ENCODE peak calls at places on chromosomes 6 and 20, in nine cellular contexts. K is HFFc6, P is cardiac fibroblast, T is OCI-LY7, C is GM23338, S is Peyer's patch, G is fibroblast of the aortic adventitia, A is ovary, I is epithelial cell of proximal tubule. E is an unnamed sample.

GRCh38 chr20:53343433-53343832 is 250.2 kb downstream of the ZNF217 start:
- DNase-seq in K (no peak), P (no peak), T (no peak), C (no peak), S (no peak), G (no peak), A (no peak), I (no peak), E (no peak)

GRCh38 chr20:18705490-18705889 is 108.1 kb upstream of the SCP2D1 start:
- DNase-seq in K (peak; percentile 92), P (peak; percentile 92), T (no peak), C (no peak), S (no peak), G (peak; percentile 62), A (no peak), I (peak; percentile 74), E (peak; percentile 10)

GRCh38 chr6:118680452-118681095 is 29.2 kb upstream of the CEP85L start:
- DNase-seq in K (no peak), P (no peak), T (no peak), C (no peak), S (no peak), G (no peak), A (no peak), I (no peak), E (no peak)

GRCh38 chr20:3711418-3712043 is 869 bp downstream of the SIGLEC1 start:
- DNase-seq in K (no peak), P (no peak), T (no peak), C (no peak), S (no peak), G (no peak), A (no peak), I (no peak), E (no peak)

GRCh38 chr6:66896415-66896814 is 1189.4 kb upstream of the EYS start:
- DNase-seq in K (no peak), P (peak; percentile 65), T (no peak), C (no peak), S (no peak), G (no peak), A (no peak), I (peak; percentile 12), E (peak; percentile 9)

GRCh38 chr6:121435444-121436069 is at the start of gene GJA1:
- DNase-seq in K (peak; percentile 74), P (peak; percentile 92), T (no peak), C (peak; percentile 92), S (no peak), G (peak; percentile 93), A (peak; percentile 62), I (no peak), E (peak; percentile 56)

GRCh38 chr6:44480097-44480539 is 92.6 kb downstream of the CDC5L start:
- DNase-seq in K (no peak), P (no peak), T (no peak), C (no peak), S (no peak), G (no peak), A (no peak), I (no peak), E (no peak)

GRCh38 chr6:12898603-12899002 is 182.0 kb downstream of the PHACTR1 start:
- DNase-seq in K (no peak), P (no peak), T (no peak), C (no peak), S (no peak), G (no peak), A (no peak), I (no peak), E (no peak)

GRCh38 chr6:69868961-69869360 is 2.6 kb downstream of the COL19A1 start:
- DNase-seq in K (no peak), P (no peak), T (no peak), C (no peak), S (no peak), G (no peak), A (no peak), I (no peak), E (no peak)

GRCh38 chr6:147043994-147044477 is 160.2 kb upstream of the STXBP5 start:
- DNase-seq in K (no peak), P (peak; percentile 51), T (no peak), C (no peak), S (no peak), G (no peak), A (no peak), I (no peak), E (no peak)

GRCh38 chr6:15628499-15629131 is 34.2 kb downstream of the DTNBP1 start:
- DNase-seq in K (peak; percentile 73), P (peak; percentile 72), T (no peak), C (no peak), S (no peak), G (peak; percentile 76), A (no peak), I (no peak), E (peak; percentile 32)

GRCh38 chr6:188821-189655 is 103.2 kb upstream of the DUSP22 start:
- DNase-seq in K (peak; percentile 76), P (peak; percentile 83), T (peak; percentile 89), C (peak; percentile 96), S (peak; percentile 78), G (peak; percentile 86), A (peak; percentile 75), I (peak; percentile 26), E (peak; percentile 35)

GRCh38 chr20:37745553-37745952 is 51.7 kb downstream of the CTNNBL1 start:
- DNase-seq in K (no peak), P (no peak), T (peak; percentile 74), C (peak; percentile 19), S (no peak), G (no peak), A (no peak), I (no peak), E (no peak)

GRCh38 chr20:46282669-46283068 is 25.6 kb downstream of the CDH22 start:
- DNase-seq in K (no peak), P (no peak), T (no peak), C (no peak), S (no peak), G (no peak), A (no peak), I (no peak), E (no peak)

GRCh38 chr20:20019123-20019522 is 2.0 kb downstream of the NAA20 start:
- DNase-seq in K (no peak), P (no peak), T (no peak), C (no peak), S (no peak), G (no peak), A (no peak), I (no peak), E (no peak)

DNA sequence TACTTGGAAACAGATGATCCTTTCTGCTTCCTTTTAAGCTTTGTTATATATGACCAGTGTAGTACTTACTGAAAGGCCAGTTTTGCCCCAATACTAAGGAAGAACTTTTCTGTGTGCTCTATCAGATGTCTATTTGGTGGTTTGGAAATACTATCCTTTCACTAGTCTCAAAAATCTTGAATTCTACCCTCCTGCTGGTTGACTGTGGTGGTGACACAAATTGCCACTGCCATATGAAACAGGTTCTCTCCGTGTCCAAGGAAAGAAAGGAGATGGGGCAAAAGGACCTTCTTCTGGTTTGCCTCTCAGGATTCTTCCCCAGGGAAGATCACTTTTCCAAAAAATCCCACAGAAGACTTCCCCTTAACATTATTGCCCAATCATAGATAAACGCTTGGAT is 6.2 kb downstream of the GJE1 start:
- DNase-seq in K (no peak), P (no peak), T (no peak), C (peak; percentile 30), S (no peak), G (no peak), A (no peak), I (no peak), E (no peak)
- TF ChIP-seq CTCF in K (peak; percentile 13), P (peak; percentile 1), T (no peak), C (no peak), S (no peak), G (no peak), A (no peak), I (no peak), E (no peak)

GRCh38 chr6:46845126-46845525 is 51.9 kb downstream of the MEP1A start:
- DNase-seq in K (no peak), P (no peak), T (no peak), C (no peak), S (no peak), G (no peak), A (no peak), I (no peak), E (no peak)

GRCh38 chr6:46849361-46849690 is 56.1 kb downstream of the MEP1A start:
- DNase-seq in K (no peak), P (no peak), T (no peak), C (no peak), S (no peak), G (no peak), A (no peak), I (no peak), E (no peak)

GRCh38 chr6:46848684-46849360 is 55.6 kb downstream of the MEP1A start:
- DNase-seq in K (peak; percentile 57), P (peak; percentile 80), T (peak; percentile 57), C (peak; percentile 91), S (peak; percentile 95), G (peak; percentile 55), A (peak; percentile 68), I (no peak), E (peak; percentile 32)

DNA sequence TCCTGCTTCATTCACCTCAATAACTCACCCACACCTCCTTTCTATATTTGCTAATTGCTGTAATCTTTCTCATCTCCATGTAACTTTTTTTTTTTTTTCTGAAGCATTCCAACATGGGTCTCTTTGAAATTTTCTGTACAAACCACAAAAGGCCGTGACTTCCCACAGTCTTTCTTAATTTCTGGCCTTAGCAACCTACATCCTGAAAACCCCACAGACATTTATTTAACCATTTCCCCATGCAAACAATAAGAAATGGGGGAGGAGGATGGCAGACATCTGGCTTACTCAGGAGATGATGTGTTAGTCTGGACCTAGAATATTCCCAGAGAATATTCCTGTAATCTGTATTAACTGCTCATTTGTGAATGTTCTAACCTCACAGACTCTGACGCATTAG is 57.6 kb downstream of the MEP1A start:
- DNase-seq in K (no peak), P (peak; percentile 76), T (no peak), C (no peak), S (no peak), G (no peak), A (no peak), I (no peak), E (no peak)
- TF ChIP-seq CTCF in K (no peak), P (no peak), T (no peak), C (no peak), S (no peak), G (no peak), A (no peak), I (no peak), E (no peak)

GRCh38 chr20:36267605-36268500 is 31.6 kb downstream of the AAR2 start:
- DNase-seq in K (no peak), P (no peak), T (no peak), C (no peak), S (no peak), G (no peak), A (no peak), I (no peak), E (no peak)
- TF ChIP-seq CTCF in K (no peak), P (no peak), T (no peak), C (peak; percentile 32), S (no peak), G (no peak), A (no peak), I (no peak), E (no peak)

GRCh38 chr20:56630506-56631317 is 1.6 kb downstream of the TFAP2C start:
- DNase-seq in K (peak; percentile 8), P (no peak), T (no peak), C (peak; percentile 69), S (no peak), G (no peak), A (no peak), I (no peak), E (no peak)
- TF ChIP-seq CTCF in K (peak; percentile 69), P (no peak), T (no peak), C (no peak), S (no peak), G (no peak), A (no peak), I (no peak), E (no peak)

E was measured in kidney epithelial cell.